ENCODE peak calls at places on chromosomes 6 and 20, in six cellular contexts. W is BE2C, J is neural progenitor cell, D is left lung, R is activated B cell treated with CpG ODN at 0.5 μM for 24 hours, T is pancreas. Q is an unnamed sample.

GRCh38 chr6:1910621-1911407 is 301.1 kb downstream of the FOXC1 start:
- DNase-seq in J (no peak), R (no peak), T (no peak), D (no peak), W (no peak), Q (no peak)

GRCh38 chr20:45312241-45312640 is 4.1 kb upstream of the MATN4 start:
- DNase-seq in T (no peak), D (no peak), R (no peak), W (no peak), J (no peak), Q (no peak)

GRCh38 chr6:56594699-56595098 is 48.0 kb downstream of the DST start:
- DNase-seq in T (no peak), J (no peak), D (no peak), R (no peak), W (no peak), Q (no peak)

GRCh38 chr6:111843347-111844147 is 29.7 kb downstream of the FYN start:
- DNase-seq in D (no peak), W (no peak), R (no peak), T (no peak), J (no peak), Q (no peak)

GRCh38 chr6:29965873-29966601 is 23.7 kb downstream of the HLA-A start:
- DNase-seq in T (peak), R (no peak), J (peak), W (peak), D (peak), Q (peak)

GRCh38 chr6:28947831-28948270 is 24.1 kb upstream of the TRIM27 start:
- DNase-seq in T (no peak), D (no peak), W (no peak), R (no peak), J (no peak), Q (no peak)

GRCh38 chr20:10157539-10157938 is 61.1 kb upstream of the SNAP25 start:
- DNase-seq in R (no peak), J (no peak), D (no peak), T (no peak), W (no peak), Q (no peak)

GRCh38 chr6:55069132-55069781 is 105.1 kb upstream of the HCRTR2 start:
- DNase-seq in R (no peak), D (no peak), T (peak), W (peak), J (peak), Q (peak)

GRCh38 chr20:50615407-50615806 is 75.9 kb downstream of the RIPOR3 start:
- DNase-seq in D (no peak), T (no peak), R (no peak), W (no peak), J (no peak), Q (no peak)

GRCh38 chr6:107523794-107524193 is 33.9 kb downstream of the SOBP start:
- DNase-seq in J (no peak), T (no peak), W (no peak), R (no peak), D (no peak), Q (no peak)

GRCh38 chr6:43986177-43986825 is 141.0 kb downstream of the MRPL14 start:
- DNase-seq in W (no peak), D (no peak), T (no peak), J (no peak), R (no peak), Q (no peak)

GRCh38 chr20:62370807-62371587 is 3.9 kb upstream of the LAMA5 start:
- DNase-seq in R (no peak), W (no peak), J (no peak), T (no peak), D (no peak), Q (no peak)

GRCh38 chr6:1678966-1679690 is 69.4 kb downstream of the FOXC1 start:
- DNase-seq in D (no peak), J (no peak), T (no peak), W (no peak), R (no peak), Q (no peak)

GRCh38 chr20:2707353-2708072 is 14.9 kb downstream of the EBF4 start:
- DNase-seq in R (no peak), J (no peak), W (peak), T (no peak), D (no peak), Q (no peak)

GRCh38 chr6:139376604-139377218 is 2.3 kb upstream of the CITED2 start:
- DNase-seq in R (no peak), W (no peak), J (peak), D (peak), T (peak), Q (no peak)

GRCh38 chr6:160337991-160338390 is 10.2 kb upstream of the SLC22A3 start:
- DNase-seq in D (no peak), J (no peak), R (no peak), T (no peak), W (no peak), Q (no peak)

GRCh38 chr6:143754204-143754603 is 76.4 kb downstream of the PHACTR2 start:
- DNase-seq in J (no peak), D (no peak), T (no peak), R (no peak), W (no peak), Q (no peak)

GRCh38 chr6:40398810-40399477 is 188.2 kb downstream of the LRFN2 start:
- DNase-seq in T (no peak), W (peak), J (peak), R (no peak), D (no peak), Q (no peak)

GRCh38 chr6:125759184-125759902 is 9.9 kb downstream of the HEY2 start:
- DNase-seq in R (no peak), T (no peak), D (no peak), W (peak), J (peak), Q (no peak)

GRCh38 chr20:63782051-63782471 is 42.5 kb downstream of the SLC2A4RG start:
- DNase-seq in R (no peak), D (no peak), T (no peak), J (no peak), W (no peak), Q (no peak)
- TF ChIP-seq CTCF in R (no peak), D (no peak), T (no peak), J (no peak), W (no peak), Q (no peak)

GRCh38 chr6:167116838-167117228 is 6.1 kb upstream of the CCR6 start:
- DNase-seq in D (no peak), J (no peak), W (no peak), R (peak), T (no peak), Q (no peak)

GRCh38 chr6:167113047-167113446 is 9.8 kb upstream of the CCR6 start:
- DNase-seq in T (no peak), J (no peak), R (peak), W (no peak), D (no peak), Q (no peak)

GRCh38 chr6:167113935-167114910 is 8.7 kb upstream of the CCR6 start:
- DNase-seq in W (peak), R (peak), J (no peak), D (no peak), T (no peak), Q (no peak)

GRCh38 chr6:167116109-167116837 is 6.6 kb upstream of the CCR6 start:
- DNase-seq in T (no peak), D (no peak), R (peak), J (no peak), W (peak), Q (no peak)

DNA sequence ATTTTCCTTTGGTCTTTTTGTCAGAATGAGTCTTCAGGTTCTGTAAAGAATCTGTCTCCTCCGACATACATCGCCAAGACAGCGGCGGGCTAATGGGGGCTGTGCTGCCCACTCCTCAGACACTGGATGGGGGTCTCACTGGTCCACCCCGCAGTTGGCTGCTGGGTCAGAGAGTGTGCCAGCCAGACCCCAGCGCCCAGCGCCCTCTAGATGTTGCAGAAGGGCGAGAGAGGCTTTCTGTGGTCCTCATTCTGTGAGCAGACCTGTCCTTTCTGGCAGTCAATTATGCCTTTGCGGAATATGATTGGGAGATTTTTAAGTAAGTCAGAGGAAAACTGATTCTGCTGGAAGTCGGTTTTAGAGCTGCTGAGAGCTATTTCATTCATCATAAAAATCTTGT is 7.8 kb upstream of the CCR6 start:
- DNase-seq in J (no peak), T (no peak), D (no peak), R (peak), W (peak), Q (no peak)
- TF ChIP-seq CTCF in J (peak), T (no peak), D (no peak), R (no peak), W (peak), Q (no peak)

GRCh38 chr6:13412639-13413465 is 74.5 kb downstream of the GFOD1 start:
- DNase-seq in T (no peak), R (no peak), D (no peak), W (no peak), J (peak), Q (no peak)

GRCh38 chr6:13415276-13415675 is 72.1 kb downstream of the GFOD1 start:
- DNase-seq in W (no peak), T (no peak), J (no peak), R (no peak), D (no peak), Q (no peak)

GRCh38 chr6:13412211-13412610 is 75.2 kb downstream of the GFOD1 start:
- DNase-seq in W (no peak), T (no peak), J (no peak), R (no peak), D (no peak), Q (no peak)

GRCh38 chr6:13413466-13413862 is 73.9 kb downstream of the GFOD1 start:
- DNase-seq in D (no peak), T (peak), W (no peak), J (no peak), R (no peak), Q (no peak)

GRCh38 chr6:13413906-13414555 is 73.4 kb downstream of the GFOD1 start:
- DNase-seq in D (no peak), J (peak), W (no peak), T (no peak), R (no peak), Q (no peak)
- TF ChIP-seq CTCF in D (no peak), J (no peak), W (no peak), T (no peak), R (no peak), Q (peak)

GRCh38 chr6:157174731-157175130 is 148.6 kb downstream of the TMEM242 start:
- DNase-seq in W (no peak), T (no peak), D (no peak), R (no peak), J (no peak), Q (no peak)
- TF ChIP-seq CTCF in W (no peak), T (no peak), D (no peak), R (no peak), J (no peak), Q (no peak)